ENCODE peak calls at places on chromosomes 7 and 10, in seven cellular contexts. V is mesendoderm, Z is IMR-90, Y is H9, Q is neuronal stem cell, B is H1, R is trophoblast cell. A is an unnamed sample.

GRCh38 chr10:31121797-31122586 is 90.3 kb upstream of the ZNF438 start:
- DNase-seq in Y (no peak), R (no peak), Z (peak; percentile 46), B (no peak), V (no peak), Q (no peak), A (no peak)

GRCh38 chr7:2573747-2574146 is 15.0 kb downstream of the IQCE start:
- DNase-seq in Z (no peak), B (no peak), Q (no peak), R (peak; percentile 53), Y (no peak), V (no peak), A (no peak)

GRCh38 chr7:16599860-16600259 is 45.7 kb downstream of the ANKMY2 start:
- DNase-seq in R (no peak), Z (no peak), B (no peak), V (no peak), Q (no peak), Y (no peak), A (no peak)

GRCh38 chr10:63430091-63430998 is 35.4 kb downstream of the JMJD1C start:
- DNase-seq in V (peak; percentile 94), Y (no peak), B (no peak), Z (peak; percentile 74), Q (no peak), R (peak; percentile 78), A (peak; percentile 90)

GRCh38 chr10:34966440-34966839 is 123.7 kb downstream of the CUL2 start:
- DNase-seq in R (no peak), Y (no peak), Q (no peak), V (no peak), B (no peak), Z (peak; percentile 62), A (peak; percentile 7)

GRCh38 chr10:101292194-101293006 is 61.6 kb upstream of the BTRC start:
- DNase-seq in Y (no peak), Q (no peak), V (no peak), B (no peak), Z (no peak), R (peak; percentile 4), A (peak; percentile 14)

GRCh38 chr7:30846378-30846777 is 65.3 kb upstream of the AQP1 start:
- DNase-seq in Y (no peak), V (no peak), Z (no peak), B (no peak), Q (no peak), R (no peak), A (no peak)

GRCh38 chr7:85583225-85583672 is 396.4 kb upstream of the SEMA3D start:
- DNase-seq in R (no peak), Q (no peak), Z (no peak), V (no peak), Y (no peak), B (no peak), A (no peak)

GRCh38 chr10:114279886-114280644 is 41.0 kb downstream of the VWA2 start:
- DNase-seq in Q (no peak), Z (no peak), Y (no peak), R (peak; percentile 46), B (no peak), V (no peak), A (no peak)

GRCh38 chr10:112775892-112776679 is 174.0 kb upstream of the TCF7L2 start:
- DNase-seq in B (no peak), Q (no peak), Y (no peak), V (no peak), R (no peak), Z (no peak), A (peak; percentile 18)

GRCh38 chr7:123569352-123569999 is 11.9 kb upstream of the NDUFA5 start:
- DNase-seq in R (no peak), Y (no peak), V (no peak), Z (no peak), Q (no peak), B (no peak), A (no peak)

GRCh38 chr7:150479023-150479716 is 28.7 kb downstream of the GIMAP8 start:
- DNase-seq in R (peak; percentile 3), Y (no peak), B (no peak), Z (no peak), Q (no peak), V (no peak), A (no peak)

GRCh38 chr7:134660242-134660785 is 13.7 kb downstream of the BPGM start:
- DNase-seq in Q (no peak), V (no peak), B (no peak), R (peak; percentile 26), Y (no peak), Z (peak; percentile 37), A (peak; percentile 24)

GRCh38 chr7:159102681-159103381 is 41.8 kb downstream of the VIPR2 start:
- DNase-seq in Z (no peak), B (no peak), Q (no peak), V (no peak), R (no peak), Y (no peak), A (no peak)

GRCh38 chr10:84089162-84089561 is 50.1 kb upstream of the GHITM start:
- DNase-seq in R (no peak), Q (no peak), B (no peak), Z (no peak), V (peak; percentile 21), Y (no peak), A (no peak)
- H4K8ac ChIP-seq in R (no peak overlapping the region), Q (no peak overlapping the region), B (no peak overlapping the region), Z (no peak overlapping the region), V (no peak overlapping the region), Y (no peak overlapping the region), A (no peak overlapping the region)

DNA sequence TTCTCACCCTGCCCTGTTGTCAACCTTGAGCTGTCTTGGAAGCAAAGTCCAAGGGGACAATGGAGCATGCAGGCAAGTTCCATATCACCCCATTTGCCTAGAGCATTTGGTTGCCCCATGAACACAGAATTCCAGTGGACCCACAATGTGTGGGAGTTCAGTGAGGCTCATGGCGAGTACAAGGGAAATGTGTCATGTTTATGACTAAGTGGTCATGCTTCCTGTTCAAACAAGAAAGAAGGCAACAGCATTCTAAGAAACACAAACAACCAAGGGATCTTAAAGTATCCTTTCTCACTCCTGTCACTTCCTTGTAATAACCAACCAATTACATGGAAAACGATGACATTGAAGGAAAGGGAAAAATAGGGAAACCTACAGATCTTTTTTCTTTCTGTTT is 513.0 kb downstream of the INHBA start:
- DNase-seq in R (peak; percentile 34), Y (no peak), Z (peak; percentile 97), B (no peak), V (no peak), Q (no peak), A (peak; percentile 90)
- H4K8ac ChIP-seq in R (peak overlapping the region; percentile 1), Y (no peak overlapping the region), Z (peak overlapping the region; percentile 79), B (no peak overlapping the region), V (no peak overlapping the region), Q (no peak overlapping the region), A (no peak overlapping the region)

GRCh38 chr10:18743926-18744325 is 84.7 kb downstream of the ARL5B start:
- DNase-seq in R (no peak), Y (no peak), V (no peak), Z (no peak), Q (no peak), B (no peak), A (no peak)
- H4K8ac ChIP-seq in R (no peak overlapping the region), Y (no peak overlapping the region), V (no peak overlapping the region), Z (no peak overlapping the region), Q (no peak overlapping the region), B (no peak overlapping the region), A (no peak overlapping the region)

GRCh38 chr7:127667017-127667670 is 15.2 kb downstream of the SND1 start:
- DNase-seq in Q (no peak), Y (no peak), V (no peak), Z (peak; percentile 86), B (no peak), R (peak; percentile 22), A (peak; percentile 68)
- H4K8ac ChIP-seq in Q (no peak overlapping the region), Y (no peak overlapping the region), V (no peak overlapping the region), Z (peak overlapping the region; percentile 93), B (no peak overlapping the region), R (no peak overlapping the region), A (peak overlapping the region; percentile 60)

A was measured in mesenchymal stem cell.